ENCODE peak calls at places on chromosomes 16 and 17, in six cellular contexts. J is neuronal stem cell, I is IMR-90, C is H9, T is mesenchymal stem cell, Y is trophoblast cell. N is an unnamed sample.
A peak's percentile ranks its signal among the peaks of the same experiment; 100 is the strongest.

GRCh38 chr16:50688867-50689266 is 4.5 kb upstream of the NOD2 start:
- DNase-seq in J (no peak), I (no peak), C (no peak), T (no peak), Y (no peak), N (no peak)

GRCh38 chr16:31221357-31222160 is 4.6 kb upstream of the PYDC1 start:
- DNase-seq in J (no peak), I (no peak), C (no peak), T (no peak), Y (no peak), N (no peak)

GRCh38 chr17:50127661-50128361 is 2.1 kb downstream of the SAMD14 start:
- DNase-seq in J (no peak), I (peak; percentile 45), C (no peak), T (peak; percentile 51), Y (no peak), N (no peak)

GRCh38 chr16:15988268-15989013 is 39.0 kb downstream of the ABCC1 start:
- DNase-seq in J (no peak), I (peak; percentile 64), C (no peak), T (peak; percentile 82), Y (no peak), N (no peak)

GRCh38 chr16:16143038-16143763 is 80.1 kb downstream of the ABCC6 start:
- DNase-seq in J (no peak), I (no peak), C (peak; percentile 64), T (peak; percentile 32), Y (no peak), N (peak; percentile 71)

GRCh38 chr17:65072577-65073178 is 16.1 kb upstream of the GNA13 start:
- DNase-seq in J (no peak), I (no peak), C (no peak), T (no peak), Y (no peak), N (no peak)

GRCh38 chr17:8806206-8807069 is 7.3 kb upstream of the MFSD6L start:
- DNase-seq in J (no peak), I (no peak), C (peak; percentile 20), T (no peak), Y (no peak), N (peak; percentile 28)

GRCh38 chr16:58452640-58453039 is 47.3 kb upstream of the NDRG4 start:
- DNase-seq in J (no peak), I (no peak), C (no peak), T (no peak), Y (no peak), N (no peak)

GRCh38 chr16:68470461-68471150 is 22.3 kb upstream of the SMPD3 start:
- DNase-seq in J (no peak), I (no peak), C (no peak), T (no peak), Y (no peak), N (no peak)

GRCh38 chr17:50372222-50372621 is 762 bp downstream of the MRPL27 start:
- DNase-seq in J (no peak), I (no peak), C (no peak), T (no peak), Y (no peak), N (no peak)

GRCh38 chr17:8123695-8124349 is at the start of gene HES7:
- DNase-seq in J (peak; percentile 51), I (peak; percentile 50), C (peak; percentile 86), T (peak; percentile 53), Y (no peak), N (no peak)

GRCh38 chr16:55701442-55702319 is 45.9 kb downstream of the SLC6A2 start:
- DNase-seq in J (peak; percentile 23), I (peak; percentile 26), C (peak; percentile 76), T (peak; percentile 37), Y (peak; percentile 32), N (no peak)

GRCh38 chr17:68314916-68315535 is 23.7 kb downstream of the ARSG start:
- DNase-seq in J (no peak), I (no peak), C (no peak), T (no peak), Y (no peak), N (no peak)

GRCh38 chr16:27311449-27311831 is 2.3 kb upstream of the IL4R start:
- DNase-seq in J (no peak), I (peak; percentile 38), C (no peak), T (no peak), Y (no peak), N (no peak)

GRCh38 chr16:50479771-50480170 is 68.4 kb upstream of the NKD1 start:
- DNase-seq in J (no peak), I (no peak), C (no peak), T (no peak), Y (no peak), N (no peak)

GRCh38 chr17:53032861-53033271 is 789.9 kb upstream of the KIF2B start:
- DNase-seq in J (peak; percentile 53), I (peak; percentile 0), C (peak; percentile 89), T (peak; percentile 65), Y (no peak), N (peak; percentile 66)

GRCh38 chr17:40339068-40339699 is 25.4 kb downstream of the GJD3 start:
- DNase-seq in J (no peak), I (no peak), C (no peak), T (no peak), Y (no peak), N (no peak)

GRCh38 chr17:29838961-29839360 is 91.1 kb downstream of the SSH2 start:
- DNase-seq in J (peak; percentile 62), I (peak; percentile 44), C (peak; percentile 66), T (peak; percentile 61), Y (peak; percentile 89), N (peak; percentile 63)
- H4K91ac ChIP-seq in J (no peak overlapping the region), I (no peak overlapping the region), C (no peak overlapping the region), T (no peak overlapping the region), Y (no peak overlapping the region), N (no peak overlapping the region)

DNA sequence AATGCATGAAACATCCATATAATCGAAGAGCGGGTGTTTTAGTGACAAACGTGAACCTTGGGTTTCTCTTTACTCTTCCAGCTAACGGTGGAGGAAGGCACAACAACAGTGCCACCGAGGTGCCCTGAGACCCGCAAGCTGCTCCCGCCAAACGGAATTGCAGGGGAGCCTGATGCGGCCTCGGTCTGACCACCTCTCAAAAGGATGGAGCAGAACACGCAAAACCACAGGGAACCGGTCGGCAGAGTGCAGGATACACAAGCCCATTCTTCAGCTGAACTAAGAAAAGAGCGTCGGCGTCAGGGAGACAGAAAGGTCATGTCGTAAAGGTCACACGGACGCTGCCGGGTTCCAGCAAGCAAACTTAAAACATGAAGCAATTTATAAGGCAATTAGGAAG is 109.5 kb upstream of the ZNF750 start:
- DNase-seq in J (no peak), I (no peak), C (no peak), T (no peak), Y (no peak), N (no peak)
- H4K91ac ChIP-seq in J (peak overlapping the region; percentile 64), I (no peak overlapping the region), C (no peak overlapping the region), T (no peak overlapping the region), Y (no peak overlapping the region), N (no peak overlapping the region)

DNA sequence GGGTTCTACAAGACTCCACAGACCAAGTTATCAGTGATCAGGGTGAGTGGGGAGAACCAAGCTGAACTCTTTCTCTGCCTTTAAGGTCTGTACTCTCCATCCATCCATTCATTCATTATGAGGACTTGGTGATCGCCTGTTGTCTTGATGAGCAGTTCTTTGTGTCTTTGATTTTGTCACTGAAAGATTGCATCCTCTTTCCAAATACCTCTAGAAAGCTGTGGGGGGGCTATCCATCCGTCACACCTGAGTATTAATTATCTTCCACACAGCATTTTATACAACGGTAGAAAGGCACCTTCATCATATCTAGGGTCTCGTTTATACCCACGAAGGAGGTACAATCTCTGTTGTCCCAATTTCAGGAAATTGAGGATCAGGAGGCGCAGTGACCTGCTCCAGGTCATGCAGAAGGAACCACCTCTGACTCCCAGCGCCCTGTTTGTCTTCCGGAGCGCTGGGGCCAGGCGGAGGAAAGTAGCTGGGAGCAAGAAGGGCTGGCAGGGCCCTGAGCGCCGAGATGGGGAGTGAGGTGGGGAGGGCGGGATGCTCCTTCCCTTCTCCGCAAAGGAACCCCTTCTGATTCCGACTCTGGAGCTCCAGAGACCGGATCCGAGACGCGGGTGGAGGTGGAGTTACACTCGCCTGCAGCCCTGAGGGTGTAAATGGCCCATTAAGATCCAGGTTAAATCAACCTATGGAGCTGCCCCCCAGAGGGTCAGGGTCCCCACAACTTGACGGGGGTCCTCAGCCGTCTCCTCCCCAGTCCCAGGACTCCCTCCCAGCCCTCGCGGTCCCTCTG is 605 bp upstream of the ABAT start:
- DNase-seq in J (no peak), I (no peak), C (no peak), T (no peak), Y (no peak), N (no peak)
- H4K91ac ChIP-seq in J (no peak overlapping the region), I (no peak overlapping the region), C (no peak overlapping the region), T (no peak overlapping the region), Y (no peak overlapping the region), N (no peak overlapping the region)

GRCh38 chr16:20612551-20613470 is 36.6 kb upstream of the ACSM2B start:
- DNase-seq in J (no peak), I (no peak), C (no peak), T (no peak), Y (no peak), N (no peak)

GRCh38 chr16:20611975-20612471 is 35.9 kb upstream of the ACSM2B start:
- DNase-seq in J (no peak), I (no peak), C (no peak), T (no peak), Y (no peak), N (no peak)

GRCh38 chr16:20617271-20617670 is 41.1 kb upstream of the ACSM2B start:
- DNase-seq in J (no peak), I (no peak), C (no peak), T (no peak), Y (no peak), N (no peak)

GRCh38 chr16:20613471-20613887 is 37.3 kb upstream of the ACSM2B start:
- DNase-seq in J (no peak), I (no peak), C (no peak), T (no peak), Y (no peak), N (no peak)

GRCh38 chr16:20614201-20615141 is 38.3 kb upstream of the ACSM2B start:
- DNase-seq in J (no peak), I (no peak), C (no peak), T (no peak), Y (no peak), N (no peak)
- H4K91ac ChIP-seq in J (no peak overlapping the region), I (no peak overlapping the region), C (no peak overlapping the region), T (no peak overlapping the region), Y (no peak overlapping the region), N (no peak overlapping the region)

N was measured in H1.